ENCODE peak calls at places on chromosome 20, in eight cellular contexts. One of them, this sample, is unnamed.

GRCh38 chr20:48828734-48829460 is 1.1 kb upstream of the PREX1 start:
- DNase-seq in stimulated activated CD4-positive, alpha-beta T cell treated with anti-CD3 and anti-CD28 coated beads, Interleukin-15, amount 100 ng/mL, for 1 hour: no peak
- DNase-seq in HCEC 1CT: no peak
- DNase-seq in hippocampal formation: no peak
- DNase-seq in left cardiac atrium: no peak
- DNase-seq in GDM1: no peak
- DNase-seq in astrocyte of the spinal cord: no peak
- DNase-seq in A549: peak; percentile 43
- DNase-seq in this sample: no peak

GRCh38 chr20:32444474-32445220 is 86.5 kb downstream of the ASXL1 start:
- DNase-seq in stimulated activated CD4-positive, alpha-beta T cell treated with anti-CD3 and anti-CD28 coated beads, Interleukin-15, amount 100 ng/mL, for 1 hour: no peak
- DNase-seq in HCEC 1CT: no peak
- DNase-seq in hippocampal formation: no peak
- DNase-seq in left cardiac atrium: no peak
- DNase-seq in GDM1: no peak
- DNase-seq in astrocyte of the spinal cord: no peak
- DNase-seq in A549: no peak
- DNase-seq in this sample: no peak

GRCh38 chr20:16569218-16570153 is 3.8 kb downstream of the KIF16B start:
- DNase-seq in stimulated activated CD4-positive, alpha-beta T cell treated with anti-CD3 and anti-CD28 coated beads, Interleukin-15, amount 100 ng/mL, for 1 hour: no peak
- DNase-seq in HCEC 1CT: no peak
- DNase-seq in hippocampal formation: no peak
- DNase-seq in left cardiac atrium: no peak
- DNase-seq in GDM1: no peak
- DNase-seq in astrocyte of the spinal cord: no peak
- DNase-seq in A549: no peak
- DNase-seq in this sample: no peak

GRCh38 chr20:62645613-62646012 is 3.3 kb downstream of the SLCO4A1 start:
- DNase-seq in stimulated activated CD4-positive, alpha-beta T cell treated with anti-CD3 and anti-CD28 coated beads, Interleukin-15, amount 100 ng/mL, for 1 hour: no peak
- DNase-seq in HCEC 1CT: no peak
- DNase-seq in hippocampal formation: no peak
- DNase-seq in left cardiac atrium: no peak
- DNase-seq in GDM1: no peak
- DNase-seq in astrocyte of the spinal cord: no peak
- DNase-seq in A549: no peak
- DNase-seq in this sample: no peak

GRCh38 chr20:35604444-35604750 is 11.2 kb upstream of the SPAG4 start:
- DNase-seq in stimulated activated CD4-positive, alpha-beta T cell treated with anti-CD3 and anti-CD28 coated beads, Interleukin-15, amount 100 ng/mL, for 1 hour: no peak
- DNase-seq in HCEC 1CT: no peak
- DNase-seq in hippocampal formation: no peak
- DNase-seq in left cardiac atrium: no peak
- DNase-seq in GDM1: no peak
- DNase-seq in astrocyte of the spinal cord: no peak
- DNase-seq in A549: no peak
- DNase-seq in this sample: peak; percentile 39

GRCh38 chr20:20864346-20865096 is 152.1 kb upstream of the RALGAPA2 start:
- DNase-seq in stimulated activated CD4-positive, alpha-beta T cell treated with anti-CD3 and anti-CD28 coated beads, Interleukin-15, amount 100 ng/mL, for 1 hour: no peak
- DNase-seq in HCEC 1CT: peak; percentile 11
- DNase-seq in hippocampal formation: no peak
- DNase-seq in left cardiac atrium: no peak
- DNase-seq in GDM1: no peak
- DNase-seq in astrocyte of the spinal cord: no peak
- DNase-seq in A549: peak; percentile 40
- DNase-seq in this sample: peak; percentile 2

GRCh38 chr20:49306903-49307336 is 29.1 kb upstream of the ZNFX1 start:
- DNase-seq in stimulated activated CD4-positive, alpha-beta T cell treated with anti-CD3 and anti-CD28 coated beads, Interleukin-15, amount 100 ng/mL, for 1 hour: no peak
- DNase-seq in HCEC 1CT: no peak
- DNase-seq in hippocampal formation: no peak
- DNase-seq in left cardiac atrium: no peak
- DNase-seq in GDM1: no peak
- DNase-seq in astrocyte of the spinal cord: no peak
- DNase-seq in A549: no peak
- DNase-seq in this sample: no peak

GRCh38 chr20:47295921-47296426 is 60.5 kb downstream of the ZMYND8 start:
- DNase-seq in stimulated activated CD4-positive, alpha-beta T cell treated with anti-CD3 and anti-CD28 coated beads, Interleukin-15, amount 100 ng/mL, for 1 hour: no peak
- DNase-seq in HCEC 1CT: no peak
- DNase-seq in hippocampal formation: no peak
- DNase-seq in left cardiac atrium: no peak
- DNase-seq in GDM1: no peak
- DNase-seq in astrocyte of the spinal cord: peak; percentile 81
- DNase-seq in A549: no peak
- DNase-seq in this sample: no peak

GRCh38 chr20:50273601-50274491 is 83.2 kb downstream of the CEBPB start:
- DNase-seq in stimulated activated CD4-positive, alpha-beta T cell treated with anti-CD3 and anti-CD28 coated beads, Interleukin-15, amount 100 ng/mL, for 1 hour: no peak
- DNase-seq in HCEC 1CT: no peak
- DNase-seq in hippocampal formation: peak; percentile 37
- DNase-seq in left cardiac atrium: no peak
- DNase-seq in GDM1: no peak
- DNase-seq in astrocyte of the spinal cord: no peak
- DNase-seq in A549: no peak
- DNase-seq in this sample: no peak

GRCh38 chr20:20317195-20318113 is 50.5 kb upstream of the INSM1 start:
- DNase-seq in stimulated activated CD4-positive, alpha-beta T cell treated with anti-CD3 and anti-CD28 coated beads, Interleukin-15, amount 100 ng/mL, for 1 hour: no peak
- DNase-seq in HCEC 1CT: no peak
- DNase-seq in hippocampal formation: peak; percentile 18
- DNase-seq in left cardiac atrium: no peak
- DNase-seq in GDM1: no peak
- DNase-seq in astrocyte of the spinal cord: no peak
- DNase-seq in A549: no peak
- DNase-seq in this sample: no peak

GRCh38 chr20:63706852-63707557 is 771 bp downstream of the ARFRP1 start:
- DNase-seq in stimulated activated CD4-positive, alpha-beta T cell treated with anti-CD3 and anti-CD28 coated beads, Interleukin-15, amount 100 ng/mL, for 1 hour: peak; percentile 52
- DNase-seq in HCEC 1CT: peak; percentile 28
- DNase-seq in hippocampal formation: no peak
- DNase-seq in left cardiac atrium: peak; percentile 67
- DNase-seq in GDM1: no peak
- DNase-seq in astrocyte of the spinal cord: no peak
- DNase-seq in A549: no peak
- DNase-seq in this sample: peak; percentile 67

GRCh38 chr20:25544760-25545159 is 40.6 kb downstream of the NINL start:
- DNase-seq in stimulated activated CD4-positive, alpha-beta T cell treated with anti-CD3 and anti-CD28 coated beads, Interleukin-15, amount 100 ng/mL, for 1 hour: no peak
- DNase-seq in HCEC 1CT: no peak
- DNase-seq in hippocampal formation: no peak
- DNase-seq in left cardiac atrium: no peak
- DNase-seq in GDM1: no peak
- DNase-seq in astrocyte of the spinal cord: no peak
- DNase-seq in A549: no peak
- DNase-seq in this sample: no peak

GRCh38 chr20:9903048-9903651 is 64.3 kb upstream of the PAK5 start:
- DNase-seq in stimulated activated CD4-positive, alpha-beta T cell treated with anti-CD3 and anti-CD28 coated beads, Interleukin-15, amount 100 ng/mL, for 1 hour: no peak
- DNase-seq in HCEC 1CT: no peak
- DNase-seq in hippocampal formation: no peak
- DNase-seq in left cardiac atrium: no peak
- DNase-seq in GDM1: no peak
- DNase-seq in astrocyte of the spinal cord: no peak
- DNase-seq in A549: peak; percentile 18
- DNase-seq in this sample: no peak

GRCh38 chr20:5656136-5656535 is 94.1 kb upstream of the SHLD1 start:
- DNase-seq in stimulated activated CD4-positive, alpha-beta T cell treated with anti-CD3 and anti-CD28 coated beads, Interleukin-15, amount 100 ng/mL, for 1 hour: no peak
- DNase-seq in HCEC 1CT: no peak
- DNase-seq in hippocampal formation: no peak
- DNase-seq in left cardiac atrium: no peak
- DNase-seq in GDM1: no peak
- DNase-seq in astrocyte of the spinal cord: no peak
- DNase-seq in A549: no peak
- DNase-seq in this sample: no peak

GRCh38 chr20:13412806-13413445 is 191.9 kb downstream of the ISM1 start:
- DNase-seq in stimulated activated CD4-positive, alpha-beta T cell treated with anti-CD3 and anti-CD28 coated beads, Interleukin-15, amount 100 ng/mL, for 1 hour: no peak
- DNase-seq in HCEC 1CT: no peak
- DNase-seq in hippocampal formation: no peak
- DNase-seq in left cardiac atrium: no peak
- DNase-seq in GDM1: no peak
- DNase-seq in astrocyte of the spinal cord: no peak
- DNase-seq in A549: no peak
- DNase-seq in this sample: no peak

GRCh38 chr20:63159826-63160640 is 55.9 kb downstream of the YTHDF1 start:
- DNase-seq in stimulated activated CD4-positive, alpha-beta T cell treated with anti-CD3 and anti-CD28 coated beads, Interleukin-15, amount 100 ng/mL, for 1 hour: no peak
- DNase-seq in HCEC 1CT: no peak
- DNase-seq in hippocampal formation: no peak
- DNase-seq in left cardiac atrium: no peak
- DNase-seq in GDM1: no peak
- DNase-seq in astrocyte of the spinal cord: no peak
- DNase-seq in A549: no peak
- DNase-seq in this sample: no peak

GRCh38 chr20:31764641-31765305 is 25.7 kb downstream of the TPX2 start:
- DNase-seq in stimulated activated CD4-positive, alpha-beta T cell treated with anti-CD3 and anti-CD28 coated beads, Interleukin-15, amount 100 ng/mL, for 1 hour: no peak
- DNase-seq in HCEC 1CT: peak; percentile 56
- DNase-seq in hippocampal formation: no peak
- DNase-seq in left cardiac atrium: no peak
- DNase-seq in GDM1: no peak
- DNase-seq in astrocyte of the spinal cord: peak; percentile 24
- DNase-seq in A549: no peak
- DNase-seq in this sample: no peak

GRCh38 chr20:4950841-4951240 is 50.5 kb downstream of the SLC23A2 start:
- DNase-seq in stimulated activated CD4-positive, alpha-beta T cell treated with anti-CD3 and anti-CD28 coated beads, Interleukin-15, amount 100 ng/mL, for 1 hour: no peak
- DNase-seq in HCEC 1CT: no peak
- DNase-seq in hippocampal formation: no peak
- DNase-seq in left cardiac atrium: no peak
- DNase-seq in GDM1: no peak
- DNase-seq in astrocyte of the spinal cord: peak; percentile 12
- DNase-seq in A549: no peak
- DNase-seq in this sample: no peak

GRCh38 chr20:42258568-42258967 is 640.4 kb upstream of the CHD6 start:
- DNase-seq in stimulated activated CD4-positive, alpha-beta T cell treated with anti-CD3 and anti-CD28 coated beads, Interleukin-15, amount 100 ng/mL, for 1 hour: no peak
- DNase-seq in HCEC 1CT: no peak
- DNase-seq in hippocampal formation: no peak
- DNase-seq in left cardiac atrium: no peak
- DNase-seq in GDM1: no peak
- DNase-seq in astrocyte of the spinal cord: no peak
- DNase-seq in A549: no peak
- DNase-seq in this sample: no peak

GRCh38 chr20:59159091-59159821 is 4.4 kb upstream of the ZNF831 start:
- DNase-seq in stimulated activated CD4-positive, alpha-beta T cell treated with anti-CD3 and anti-CD28 coated beads, Interleukin-15, amount 100 ng/mL, for 1 hour: no peak
- DNase-seq in HCEC 1CT: no peak
- DNase-seq in hippocampal formation: no peak
- DNase-seq in left cardiac atrium: no peak
- DNase-seq in GDM1: no peak
- DNase-seq in astrocyte of the spinal cord: no peak
- DNase-seq in A549: no peak
- DNase-seq in this sample: no peak

GRCh38 chr20:31497838-31498540 is 16.3 kb upstream of the HM13 start:
- DNase-seq in stimulated activated CD4-positive, alpha-beta T cell treated with anti-CD3 and anti-CD28 coated beads, Interleukin-15, amount 100 ng/mL, for 1 hour: no peak
- DNase-seq in HCEC 1CT: peak; percentile 37
- DNase-seq in hippocampal formation: no peak
- DNase-seq in left cardiac atrium: peak; percentile 59
- DNase-seq in GDM1: no peak
- DNase-seq in astrocyte of the spinal cord: no peak
- DNase-seq in A549: no peak
- DNase-seq in this sample: no peak

GRCh38 chr20:51871943-51872342 is 69.6 kb upstream of the SALL4 start:
- DNase-seq in stimulated activated CD4-positive, alpha-beta T cell treated with anti-CD3 and anti-CD28 coated beads, Interleukin-15, amount 100 ng/mL, for 1 hour: no peak
- DNase-seq in HCEC 1CT: no peak
- DNase-seq in hippocampal formation: no peak
- DNase-seq in left cardiac atrium: no peak
- DNase-seq in GDM1: no peak
- DNase-seq in astrocyte of the spinal cord: no peak
- DNase-seq in A549: no peak
- DNase-seq in this sample: no peak

GRCh38 chr20:60080401-60080800 is 122.2 kb downstream of the CDH26 start:
- DNase-seq in stimulated activated CD4-positive, alpha-beta T cell treated with anti-CD3 and anti-CD28 coated beads, Interleukin-15, amount 100 ng/mL, for 1 hour: no peak
- DNase-seq in HCEC 1CT: no peak
- DNase-seq in hippocampal formation: no peak
- DNase-seq in left cardiac atrium: no peak
- DNase-seq in GDM1: no peak
- DNase-seq in astrocyte of the spinal cord: no peak
- DNase-seq in A549: no peak
- DNase-seq in this sample: no peak

This sample was measured in dermis microvascular lymphatic vessel endothelial cell.